ENCODE peak calls at places on chromosomes 12 and 14, in five cellular contexts. P is PC-3, Y is NCI-H1417, C is HCT116, L is NCI-H1436. T is an unnamed sample.

GRCh38 chr12:42474391-42474790 is 115.2 kb downstream of the PRICKLE1 start:
- DNase-seq in P (peak), L (no peak), C (peak), Y (no peak), T (peak)

GRCh38 chr14:86865934-86866333 is 1127.0 kb downstream of the GALC start:
- DNase-seq in L (no peak), Y (no peak), P (no peak), C (no peak), T (no peak)

GRCh38 chr14:22646570-22647254 is 2.6 kb upstream of the OR6J1 start:
- DNase-seq in C (no peak), L (no peak), P (peak), Y (no peak), T (no peak)

GRCh38 chr14:91872517-91873470 is 5.5 kb upstream of the TC2N start:
- DNase-seq in L (no peak), P (peak), C (no peak), Y (no peak), T (peak)

GRCh38 chr12:104505095-104505819 is 48.5 kb downstream of the CHST11 start:
- DNase-seq in Y (peak), C (no peak), L (peak), P (no peak), T (peak)

GRCh38 chr12:52521175-52521574 is 981 bp upstream of the KRT5 start:
- DNase-seq in L (no peak), Y (no peak), C (peak), P (peak), T (no peak)

GRCh38 chr12:46546634-46547273 is 174.2 kb upstream of the SLC38A2 start:
- DNase-seq in C (no peak), Y (no peak), L (no peak), P (peak), T (no peak)

GRCh38 chr14:92932448-92933395 is 9.8 kb downstream of the CHGA start:
- DNase-seq in P (no peak), C (no peak), L (no peak), Y (no peak), T (no peak)

GRCh38 chr12:13474381-13474780 is 277.9 kb downstream of the EMP1 start:
- DNase-seq in C (no peak), Y (no peak), P (no peak), L (no peak), T (no peak)

GRCh38 chr14:93012516-93013367 is 89.8 kb downstream of the CHGA start:
- DNase-seq in L (no peak), P (no peak), C (no peak), Y (peak), T (no peak)

GRCh38 chr12:77572371-77572770 is 258.3 kb upstream of the NAV3 start:
- DNase-seq in Y (peak), P (no peak), L (no peak), C (no peak), T (no peak)

GRCh38 chr14:20387577-20387976 is 25.7 kb downstream of the TEP1 start:
- DNase-seq in C (no peak), P (no peak), Y (no peak), L (no peak), T (no peak)

GRCh38 chr12:86663691-86664090 is 407.5 kb upstream of the MGAT4C start:
- DNase-seq in P (no peak), Y (peak), L (no peak), C (no peak), T (no peak)

GRCh38 chr12:28023156-28023887 is 50.8 kb upstream of the PTHLH start:
- DNase-seq in C (peak), Y (no peak), L (no peak), P (peak), T (peak)

GRCh38 chr14:71702799-71703198 is 229.4 kb upstream of the RGS6 start:
- DNase-seq in L (no peak), C (no peak), Y (no peak), P (no peak), T (peak)

GRCh38 chr12:26868505-26869494 is 35.8 kb upstream of the ITPR2 start:
- DNase-seq in P (no peak), Y (no peak), L (no peak), C (no peak), T (no peak)

T was measured in dermis blood vessel endothelial cell.